ENCODE peak calls at places on chromosomes 1 and 21, in four cellular contexts. R is NT2/D1; B is EL; Q is activated CD8-positive, alpha-beta memory T cell treated with anti-CD3 and anti-CD28 coated beads for 48 hours. W is an unnamed sample.
A peak's percentile ranks its signal among the peaks of the same experiment; 100 is the strongest.

GRCh38 chr1:3264456-3264855 is 190.0 kb upstream of the ARHGEF16 start:
- DNase-seq in R (no peak), B (no peak), Q (no peak), W (no peak)

GRCh38 chr1:59498640-59499039 is 201.7 kb downstream of the FGGY start:
- DNase-seq in R (no peak), B (peak; percentile 64), Q (no peak), W (no peak)

GRCh38 chr1:16315437-16315836 is 36.8 kb downstream of the FBXO42 start:
- DNase-seq in R (no peak), B (no peak), Q (no peak), W (no peak)

GRCh38 chr1:112711041-112711440 is 4.1 kb downstream of the PPM1J start:
- DNase-seq in R (no peak), B (no peak), Q (no peak), W (no peak)

GRCh38 chr1:235759336-235759735 is 107.4 kb downstream of the LYST start:
- DNase-seq in R (no peak), B (no peak), Q (no peak), W (no peak)

GRCh38 chr1:207806531-207807394 is 54.9 kb downstream of the CD46 start:
- DNase-seq in R (no peak), B (peak; percentile 60), Q (no peak), W (no peak)

GRCh38 chr1:56481140-56481694 is 98.1 kb downstream of the PLPP3 start:
- DNase-seq in R (no peak), B (no peak), Q (no peak), W (no peak)

GRCh38 chr1:236800002-236800620 is 5.0 kb downstream of the MTR start:
- DNase-seq in R (no peak), B (peak; percentile 1), Q (no peak), W (no peak)

GRCh38 chr1:77652179-77652745 is 30.2 kb downstream of the ZZZ3 start:
- DNase-seq in R (no peak), B (peak; percentile 58), Q (no peak), W (no peak)

GRCh38 chr1:33265780-33266605 is 9.7 kb downstream of the ZNF362 start:
- DNase-seq in R (no peak), B (no peak), Q (no peak), W (no peak)

GRCh38 chr1:114386129-114387037 is 124.6 kb downstream of the TRIM33 start:
- DNase-seq in R (no peak), B (no peak), Q (no peak), W (no peak)

GRCh38 chr21:37227071-37228002 is 39.8 kb downstream of the VPS26C start:
- DNase-seq in R (no peak), B (no peak), Q (no peak), W (no peak)

GRCh38 chr1:201020647-201021332 is 2.7 kb downstream of the KIF21B start:
- DNase-seq in R (no peak), B (peak; percentile 32), Q (no peak), W (peak; percentile 38)

GRCh38 chr21:30434033-30434631 is 4.1 kb downstream of the KRTAP13-4 start:
- DNase-seq in R (peak; percentile 57), B (no peak), Q (no peak), W (no peak)

GRCh38 chr1:41355356-41355755 is 5.9 kb upstream of the FOXO6 start:
- DNase-seq in R (no peak), B (no peak), Q (no peak), W (no peak)

GRCh38 chr1:235999259-235999925 is 65.5 kb downstream of the NID1 start:
- DNase-seq in R (peak; percentile 16), B (peak; percentile 93), Q (peak; percentile 49), W (no peak)

GRCh38 chr1:166032901-166033371 is 133.9 kb downstream of the FAM78B start:
- DNase-seq in R (no peak), B (no peak), Q (no peak), W (no peak)

GRCh38 chr1:58816072-58816746 is 32.4 kb upstream of the JUN start:
- DNase-seq in R (peak; percentile 73), B (peak; percentile 94), Q (peak; percentile 56), W (peak; percentile 83)

GRCh38 chr1:181424786-181425403 is 58.4 kb upstream of the CACNA1E start:
- DNase-seq in R (peak; percentile 92), B (peak; percentile 67), Q (peak; percentile 52), W (peak; percentile 58)

GRCh38 chr1:225460021-225460736 is 32.3 kb upstream of the LBR start:
- DNase-seq in R (no peak), B (no peak), Q (no peak), W (no peak)

GRCh38 chr1:41041866-41042265 is 20.3 kb upstream of the SLFNL1 start:
- DNase-seq in R (no peak), B (no peak), Q (no peak), W (no peak)

GRCh38 chr21:35885942-35886541 is 174.3 kb downstream of the SETD4 start:
- DNase-seq in R (no peak), B (no peak), Q (no peak), W (no peak)

GRCh38 chr21:42555756-42556438 is 42.2 kb downstream of the SLC37A1 start:
- DNase-seq in R (no peak), B (no peak), Q (no peak), W (no peak)

GRCh38 chr1:21865943-21866628 is 54.0 kb downstream of the LDLRAD2 start:
- DNase-seq in R (peak; percentile 57), B (no peak), Q (no peak), W (no peak)

GRCh38 chr1:175784826-175785225 is 41.4 kb upstream of the TNR start:
- DNase-seq in R (peak; percentile 42), B (no peak), Q (no peak), W (no peak)

GRCh38 chr1:32001863-32002262 is 11.8 kb upstream of the KHDRBS1 start:
- DNase-seq in R (no peak), B (no peak), Q (no peak), W (no peak)